ENCODE peak calls at places on chromosome 16, in seven cellular contexts. A is GM12878, H is GM23338, P is endothelial cell of umbilical vein, F is lung, R is prostate gland, L is lower leg skin. M is an unnamed sample.

GRCh38 chr16:54201200-54201599 is 85.4 kb downstream of the IRX3 start:
- DNase-seq in A (no peak), H (peak), P (no peak), F (no peak), R (no peak), L (peak), M (peak)

GRCh38 chr16:13269905-13270528 is 368.6 kb downstream of the SHISA9 start:
- DNase-seq in A (no peak), H (no peak), P (no peak), F (no peak), R (no peak), L (no peak), M (no peak)

GRCh38 chr16:52957199-52957598 is 95.5 kb downstream of the CHD9NB start:
- DNase-seq in A (no peak), H (no peak), P (no peak), F (no peak), R (no peak), L (no peak), M (no peak)

GRCh38 chr16:25184771-25185170 is 32.0 kb upstream of the AQP8 start:
- DNase-seq in A (no peak), H (no peak), P (no peak), F (no peak), R (no peak), L (no peak), M (no peak)

GRCh38 chr16:46918905-46919792 is 35.0 kb downstream of the GPT2 start:
- DNase-seq in A (peak), H (no peak), P (no peak), F (no peak), R (no peak), L (no peak), M (no peak)

GRCh38 chr16:89805136-89805905 is 11.1 kb downstream of the FANCA start:
- DNase-seq in A (no peak), H (no peak), P (no peak), F (no peak), R (no peak), L (no peak), M (no peak)

GRCh38 chr16:55282441-55282840 is 41.6 kb upstream of the IRX6 start:
- DNase-seq in A (no peak), H (no peak), P (no peak), F (no peak), R (no peak), L (peak), M (no peak)

GRCh38 chr16:88969361-88969831 is 7.6 kb downstream of the CBFA2T3 start:
- DNase-seq in A (no peak), H (no peak), P (no peak), F (no peak), R (no peak), L (no peak), M (no peak)

GRCh38 chr16:8886593-8887437 is 4.7 kb downstream of the LITAFD start:
- DNase-seq in A (no peak), H (no peak), P (no peak), F (no peak), R (no peak), L (no peak), M (no peak)

GRCh38 chr16:48384305-48384981 is 770 bp downstream of the SIAH1 start:
- DNase-seq in A (no peak), H (peak), P (peak), F (no peak), R (no peak), L (peak), M (peak)

GRCh38 chr16:12754824-12755543 is 48.7 kb downstream of the CPPED1 start:
- DNase-seq in A (no peak), H (no peak), P (no peak), F (no peak), R (no peak), L (no peak), M (no peak)

GRCh38 chr16:56558024-56558747 is 6.7 kb upstream of the MT4 start:
- DNase-seq in A (no peak), H (no peak), P (no peak), F (no peak), R (no peak), L (no peak), M (peak)

DNA sequence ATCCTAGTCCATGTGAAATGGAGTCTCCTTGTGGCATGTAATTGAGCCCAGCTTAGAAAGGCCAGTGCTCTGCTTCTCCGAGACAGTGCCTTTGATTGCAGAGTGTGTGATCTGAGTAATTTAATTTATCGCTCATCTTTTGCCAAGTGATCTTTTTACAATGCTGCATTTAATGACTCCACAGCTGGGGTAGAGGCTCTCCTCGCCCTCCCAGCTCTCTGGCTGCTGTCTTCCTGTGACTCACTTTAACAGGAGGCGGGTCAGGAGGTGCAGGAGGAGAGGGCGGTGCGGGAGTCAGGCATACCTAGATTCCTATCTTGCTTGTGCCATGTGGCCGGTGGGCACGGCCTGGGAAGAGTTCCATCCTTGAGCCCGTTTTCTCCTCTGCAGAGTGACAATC is 113.4 kb upstream of the FOXF1 start:
- DNase-seq in A (no peak), H (no peak), P (peak), F (no peak), R (peak), L (no peak), M (peak)
- H3K4me3 ChIP-seq in A (no peak), H (no peak), P (no peak), F (no peak), R (no peak), L (no peak), M (no peak)

GRCh38 chr16:78962457-78962929 is 638.0 kb downstream of the MAF start:
- DNase-seq in A (peak), H (no peak), P (no peak), F (no peak), R (no peak), L (no peak), M (no peak)
- TF ChIP-seq CTCF in A (no peak), H (no peak), P (no peak), F (no peak), R (no peak), L (no peak), M (no peak)

GRCh38 chr16:30068333-30068732 is 2.8 kb downstream of the ALDOA start:
- DNase-seq in A (no peak), H (no peak), P (no peak), F (no peak), R (no peak), L (no peak), M (no peak)
- H3K4me3 ChIP-seq in A (peak), H (no peak), P (no peak), F (no peak), R (no peak), L (no peak), M (no peak)

DNA sequence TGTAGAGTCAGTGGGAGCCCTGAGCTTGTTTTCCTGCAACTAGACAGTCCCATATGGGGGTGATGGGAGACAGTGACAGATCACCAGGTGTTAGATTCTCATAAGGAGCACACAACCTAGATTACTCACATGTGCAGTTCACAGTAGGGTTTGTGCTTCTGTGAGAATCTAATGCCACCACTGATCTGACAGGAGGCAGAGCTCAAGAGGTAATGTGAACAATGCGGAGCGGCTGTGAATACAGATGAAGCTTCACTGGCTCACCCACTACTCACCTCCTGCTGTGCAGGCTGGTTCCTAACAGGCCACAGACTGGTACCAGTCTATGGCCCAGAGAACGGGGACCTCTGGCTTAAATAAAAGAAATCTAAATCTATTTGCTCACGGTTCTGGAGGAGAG is 10.2 kb upstream of the HSD17B2 start:
- DNase-seq in A (no peak), H (no peak), P (no peak), F (no peak), R (no peak), L (no peak), M (no peak)
- TF ChIP-seq CTCF in A (no peak), H (no peak), P (no peak), F (no peak), R (no peak), L (no peak), M (no peak)

GRCh38 chr16:29664133-29664912 is 1.3 kb downstream of the SPN start:
- DNase-seq in A (no peak), H (no peak), P (no peak), F (no peak), R (no peak), L (no peak), M (no peak)
- H3K4me3 ChIP-seq in A (peak), H (no peak), P (no peak), F (peak), R (no peak), L (no peak), M (no peak)

GRCh38 chr16:71499775-71500364 is 10.7 kb upstream of the ZNF19 start:
- DNase-seq in A (peak), H (peak), P (peak), F (no peak), R (peak), L (no peak), M (peak)

GRCh38 chr16:71500964-71501363 is 11.8 kb upstream of the ZNF19 start:
- DNase-seq in A (no peak), H (no peak), P (no peak), F (no peak), R (no peak), L (no peak), M (no peak)

GRCh38 chr16:71498031-71498430 is 8.9 kb upstream of the ZNF19 start:
- DNase-seq in A (no peak), H (no peak), P (no peak), F (no peak), R (no peak), L (no peak), M (no peak)

GRCh38 chr16:71504901-71505300 is 15.8 kb upstream of the ZNF19 start:
- DNase-seq in A (no peak), H (no peak), P (no peak), F (no peak), R (no peak), L (no peak), M (no peak)

GRCh38 chr16:71501562-71501961 is 12.4 kb upstream of the ZNF19 start:
- DNase-seq in A (no peak), H (no peak), P (no peak), F (no peak), R (no peak), L (no peak), M (no peak)
- TF ChIP-seq CTCF in A (peak), H (no peak), P (no peak), F (no peak), R (no peak), L (no peak), M (no peak)

GRCh38 chr16:69926241-69926640 is 24.9 kb upstream of the CLEC18A start:
- DNase-seq in A (no peak), H (no peak), P (no peak), F (no peak), R (no peak), L (no peak), M (no peak)

GRCh38 chr16:69925311-69925710 is 25.8 kb upstream of the CLEC18A start:
- DNase-seq in A (no peak), H (no peak), P (no peak), F (no peak), R (no peak), L (no peak), M (no peak)

GRCh38 chr16:69922200-69922599 is 28.9 kb upstream of the CLEC18A start:
- DNase-seq in A (no peak), H (no peak), P (no peak), F (no peak), R (no peak), L (no peak), M (no peak)

GRCh38 chr16:69924777-69925191 is 26.4 kb upstream of the CLEC18A start:
- DNase-seq in A (no peak), H (peak), P (peak), F (no peak), R (no peak), L (no peak), M (no peak)

GRCh38 chr16:69924041-69924775 is 26.9 kb upstream of the CLEC18A start:
- DNase-seq in A (no peak), H (no peak), P (no peak), F (no peak), R (no peak), L (no peak), M (no peak)
- H3K4me3 ChIP-seq in A (no peak), H (no peak), P (no peak), F (no peak), R (no peak), L (no peak), M (no peak)

GRCh38 chr16:81358860-81359259 is 44.1 kb downstream of the GAN start:
- DNase-seq in A (no peak), H (no peak), P (no peak), F (no peak), R (no peak), L (no peak), M (no peak)
- TF ChIP-seq CTCF in A (no peak), H (no peak), P (no peak), F (no peak), R (no peak), L (no peak), M (no peak)

GRCh38 chr16:84511180-84511800 is 6.8 kb upstream of the MEAK7 start:
- DNase-seq in A (peak), H (peak), P (peak), F (peak), R (peak), L (peak), M (peak)
- H3K4me3 ChIP-seq in A (no peak), H (peak), P (no peak), F (no peak), R (no peak), L (no peak), M (no peak)

GRCh38 chr16:68700120-68700519 is 37.0 kb upstream of the CDH1 start:
- DNase-seq in A (no peak), H (no peak), P (peak), F (no peak), R (no peak), L (no peak), M (no peak)
- TF ChIP-seq CTCF in A (no peak), H (no peak), P (no peak), F (no peak), R (no peak), L (no peak), M (no peak)